ENCODE peak calls at places on chromosomes 13 and 19, in five cellular contexts. One of them, this sample, is unnamed.

GRCh38 chr19:42846597-42846996 is 32.9 kb downstream of the PSG1 start:
- DNase-seq in CD4-positive, alpha-beta memory T cell: no peak
- DNase-seq in testis: no peak
- DNase-seq in esophagus squamous epithelium: no peak
- DNase-seq in GM06990: no peak
- DNase-seq in this sample: no peak

GRCh38 chr13:20566424-20566916 is 487 bp upstream of the IFT88 start:
- DNase-seq in CD4-positive, alpha-beta memory T cell: no peak
- DNase-seq in testis: no peak
- DNase-seq in esophagus squamous epithelium: no peak
- DNase-seq in GM06990: no peak
- DNase-seq in this sample: no peak

GRCh38 chr13:20191902-20192469 is 752 bp downstream of the GJB2 start:
- DNase-seq in CD4-positive, alpha-beta memory T cell: no peak
- DNase-seq in testis: peak
- DNase-seq in esophagus squamous epithelium: no peak
- DNase-seq in GM06990: no peak
- DNase-seq in this sample: peak

GRCh38 chr13:111546921-111547675 is 226.7 kb downstream of the TEX29 start:
- DNase-seq in CD4-positive, alpha-beta memory T cell: no peak
- DNase-seq in testis: no peak
- DNase-seq in esophagus squamous epithelium: no peak
- DNase-seq in GM06990: no peak
- DNase-seq in this sample: no peak

GRCh38 chr13:74278901-74279300 is 144.7 kb upstream of the KLF12 start:
- DNase-seq in CD4-positive, alpha-beta memory T cell: no peak
- DNase-seq in testis: no peak
- DNase-seq in esophagus squamous epithelium: no peak
- DNase-seq in GM06990: no peak
- DNase-seq in this sample: no peak

GRCh38 chr19:41219924-41220567 is 1.0 kb downstream of the AXL start:
- DNase-seq in CD4-positive, alpha-beta memory T cell: no peak
- DNase-seq in testis: peak
- DNase-seq in esophagus squamous epithelium: no peak
- DNase-seq in GM06990: no peak
- DNase-seq in this sample: no peak

GRCh38 chr19:38375748-38376147 is 1.4 kb downstream of the PSMD8 start:
- DNase-seq in CD4-positive, alpha-beta memory T cell: no peak
- DNase-seq in testis: no peak
- DNase-seq in esophagus squamous epithelium: no peak
- DNase-seq in GM06990: no peak
- DNase-seq in this sample: no peak

GRCh38 chr13:44440046-44440608 is 66.5 kb downstream of the SERP2 start:
- DNase-seq in CD4-positive, alpha-beta memory T cell: no peak
- DNase-seq in testis: no peak
- DNase-seq in esophagus squamous epithelium: no peak
- DNase-seq in GM06990: no peak
- DNase-seq in this sample: no peak

GRCh38 chr13:28641600-28641926 is 17.4 kb upstream of the POMP start:
- DNase-seq in CD4-positive, alpha-beta memory T cell: no peak
- DNase-seq in testis: no peak
- DNase-seq in esophagus squamous epithelium: no peak
- DNase-seq in GM06990: peak
- DNase-seq in this sample: peak

GRCh38 chr13:60226507-60226906 is 62.8 kb upstream of the DIAPH3 start:
- DNase-seq in CD4-positive, alpha-beta memory T cell: no peak
- DNase-seq in testis: peak
- DNase-seq in esophagus squamous epithelium: no peak
- DNase-seq in GM06990: no peak
- DNase-seq in this sample: peak

GRCh38 chr13:21326155-21327030 is 132.7 kb downstream of the ZDHHC20 start:
- DNase-seq in CD4-positive, alpha-beta memory T cell: no peak
- DNase-seq in testis: peak
- DNase-seq in esophagus squamous epithelium: no peak
- DNase-seq in GM06990: no peak
- DNase-seq in this sample: no peak

GRCh38 chr13:51767100-51767499 is 36.9 kb downstream of the DHRS12 start:
- DNase-seq in CD4-positive, alpha-beta memory T cell: no peak
- DNase-seq in testis: no peak
- DNase-seq in esophagus squamous epithelium: no peak
- DNase-seq in GM06990: no peak
- DNase-seq in this sample: no peak

GRCh38 chr13:108155185-108156106 is 59.9 kb downstream of the LIG4 start:
- DNase-seq in CD4-positive, alpha-beta memory T cell: peak
- DNase-seq in testis: peak
- DNase-seq in esophagus squamous epithelium: no peak
- DNase-seq in GM06990: no peak
- DNase-seq in this sample: peak

GRCh38 chr19:49690656-49691242 is at the start of gene CPT1C:
- DNase-seq in CD4-positive, alpha-beta memory T cell: peak
- DNase-seq in testis: peak
- DNase-seq in esophagus squamous epithelium: no peak
- DNase-seq in GM06990: no peak
- DNase-seq in this sample: no peak

GRCh38 chr19:10920781-10921180 is 7.7 kb downstream of the YIPF2 start:
- DNase-seq in CD4-positive, alpha-beta memory T cell: no peak
- DNase-seq in testis: no peak
- DNase-seq in esophagus squamous epithelium: no peak
- DNase-seq in GM06990: no peak
- DNase-seq in this sample: no peak

GRCh38 chr13:37747071-37747612 is 122.4 kb downstream of the TRPC4 start:
- DNase-seq in CD4-positive, alpha-beta memory T cell: no peak
- DNase-seq in testis: no peak
- DNase-seq in esophagus squamous epithelium: no peak
- DNase-seq in GM06990: no peak
- DNase-seq in this sample: no peak

GRCh38 chr13:85650613-85651012 is 148.6 kb downstream of the SLITRK6 start:
- DNase-seq in CD4-positive, alpha-beta memory T cell: no peak
- DNase-seq in testis: no peak
- DNase-seq in esophagus squamous epithelium: no peak
- DNase-seq in GM06990: no peak
- DNase-seq in this sample: no peak

GRCh38 chr13:36130542-36131214 is 504 bp downstream of the DCLK1 start:
- DNase-seq in CD4-positive, alpha-beta memory T cell: no peak
- DNase-seq in testis: peak
- DNase-seq in esophagus squamous epithelium: no peak
- DNase-seq in GM06990: no peak
- DNase-seq in this sample: no peak

GRCh38 chr13:113220141-113220598 is 10.8 kb downstream of the CUL4A start:
- DNase-seq in CD4-positive, alpha-beta memory T cell: no peak
- DNase-seq in testis: no peak
- DNase-seq in esophagus squamous epithelium: no peak
- DNase-seq in GM06990: no peak
- DNase-seq in this sample: no peak

GRCh38 chr13:40777166-40777956 is 6.4 kb upstream of the MRPS31 start:
- DNase-seq in CD4-positive, alpha-beta memory T cell: no peak
- DNase-seq in testis: peak
- DNase-seq in esophagus squamous epithelium: no peak
- DNase-seq in GM06990: peak
- DNase-seq in this sample: peak

GRCh38 chr13:40776232-40776631 is 5.2 kb upstream of the MRPS31 start:
- DNase-seq in CD4-positive, alpha-beta memory T cell: no peak
- DNase-seq in testis: no peak
- DNase-seq in esophagus squamous epithelium: no peak
- DNase-seq in GM06990: no peak
- DNase-seq in this sample: no peak

GRCh38 chr13:40777957-40778235 is 6.9 kb upstream of the MRPS31 start:
- DNase-seq in CD4-positive, alpha-beta memory T cell: no peak
- DNase-seq in testis: no peak
- DNase-seq in esophagus squamous epithelium: no peak
- DNase-seq in GM06990: no peak
- DNase-seq in this sample: no peak

GRCh38 chr13:40774672-40775071 is 3.7 kb upstream of the MRPS31 start:
- DNase-seq in CD4-positive, alpha-beta memory T cell: no peak
- DNase-seq in testis: no peak
- DNase-seq in esophagus squamous epithelium: no peak
- DNase-seq in GM06990: no peak
- DNase-seq in this sample: no peak

DNA sequence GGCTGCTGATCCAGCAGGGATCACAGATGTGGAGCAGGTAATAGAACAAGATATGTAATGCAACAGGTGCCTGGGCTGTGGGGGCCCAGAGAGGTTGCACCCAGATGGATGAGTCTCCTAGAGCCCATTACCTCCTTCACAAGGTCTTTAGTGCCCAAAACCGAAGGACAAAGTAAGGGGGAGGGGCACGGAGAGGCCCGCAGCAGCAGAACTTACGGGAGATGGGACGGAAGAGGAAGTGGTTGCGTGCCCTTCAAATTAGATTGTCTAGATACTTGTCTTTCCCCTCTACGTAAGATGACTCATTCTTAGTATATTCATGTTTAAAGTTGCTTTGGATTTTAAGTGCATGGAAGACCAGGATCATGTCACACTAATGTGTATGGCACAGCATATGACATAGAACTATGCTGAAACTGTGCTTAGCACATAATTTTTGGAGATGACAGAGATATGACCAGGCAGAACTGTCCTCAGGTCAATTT is 5.7 kb upstream of the MRPS31 start:
- DNase-seq in CD4-positive, alpha-beta memory T cell: peak
- DNase-seq in testis: no peak
- DNase-seq in esophagus squamous epithelium: peak
- DNase-seq in GM06990: peak
- DNase-seq in this sample: peak
- H3K4me3 ChIP-seq in CD4-positive, alpha-beta memory T cell: peak
- H3K4me3 ChIP-seq in testis: no peak
- H3K4me3 ChIP-seq in esophagus squamous epithelium: no peak
- H3K4me3 ChIP-seq in GM06990: no peak
- H3K4me3 ChIP-seq in this sample: no peak

GRCh38 chr13:99507054-99507453 is 5.8 kb downstream of the TM9SF2 start:
- DNase-seq in CD4-positive, alpha-beta memory T cell: no peak
- DNase-seq in testis: no peak
- DNase-seq in esophagus squamous epithelium: no peak
- DNase-seq in GM06990: no peak
- DNase-seq in this sample: no peak
- H3K4me3 ChIP-seq in CD4-positive, alpha-beta memory T cell: no peak
- H3K4me3 ChIP-seq in testis: no peak
- H3K4me3 ChIP-seq in esophagus squamous epithelium: no peak
- H3K4me3 ChIP-seq in GM06990: no peak
- H3K4me3 ChIP-seq in this sample: peak

GRCh38 chr19:6056801-6057650 is 53.3 kb downstream of the RFX2 start:
- DNase-seq in CD4-positive, alpha-beta memory T cell: no peak
- DNase-seq in testis: peak
- DNase-seq in esophagus squamous epithelium: no peak
- DNase-seq in GM06990: no peak
- DNase-seq in this sample: no peak

GRCh38 chr19:6055013-6055795 is 55.1 kb downstream of the RFX2 start:
- DNase-seq in CD4-positive, alpha-beta memory T cell: no peak
- DNase-seq in testis: peak
- DNase-seq in esophagus squamous epithelium: no peak
- DNase-seq in GM06990: no peak
- DNase-seq in this sample: no peak

GRCh38 chr19:6057651-6058365 is 52.5 kb downstream of the RFX2 start:
- DNase-seq in CD4-positive, alpha-beta memory T cell: no peak
- DNase-seq in testis: peak
- DNase-seq in esophagus squamous epithelium: no peak
- DNase-seq in GM06990: no peak
- DNase-seq in this sample: no peak

GRCh38 chr19:6058411-6059201 is 51.7 kb downstream of the RFX2 start:
- DNase-seq in CD4-positive, alpha-beta memory T cell: no peak
- DNase-seq in testis: peak
- DNase-seq in esophagus squamous epithelium: no peak
- DNase-seq in GM06990: no peak
- DNase-seq in this sample: no peak

DNA sequence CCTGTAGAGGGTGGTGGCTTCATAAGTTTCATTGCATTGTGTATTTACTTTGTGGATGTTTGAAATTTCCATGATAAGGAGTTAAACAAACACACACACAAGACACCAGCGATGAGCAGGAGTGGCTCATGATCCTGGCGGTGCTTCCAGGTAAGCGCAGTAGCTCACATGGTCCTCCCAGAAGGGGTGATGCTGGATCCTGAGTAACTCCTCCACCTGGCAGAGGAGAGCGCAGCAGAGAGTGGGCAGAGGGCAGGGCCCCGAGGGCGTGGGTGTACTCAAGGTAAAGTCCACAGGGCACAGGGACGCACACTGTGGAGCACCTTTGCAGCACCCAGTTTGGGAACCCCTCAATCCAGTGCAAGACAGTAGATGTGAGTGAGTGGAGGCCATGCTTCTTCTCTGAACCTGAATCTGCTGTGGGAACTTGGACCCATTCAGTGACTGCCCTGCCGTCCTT is 54.0 kb downstream of the RFX2 start:
- DNase-seq in CD4-positive, alpha-beta memory T cell: no peak
- DNase-seq in testis: no peak
- DNase-seq in esophagus squamous epithelium: no peak
- DNase-seq in GM06990: no peak
- DNase-seq in this sample: no peak
- H3K4me3 ChIP-seq in CD4-positive, alpha-beta memory T cell: no peak
- H3K4me3 ChIP-seq in testis: no peak
- H3K4me3 ChIP-seq in esophagus squamous epithelium: peak
- H3K4me3 ChIP-seq in GM06990: no peak
- H3K4me3 ChIP-seq in this sample: no peak

GRCh38 chr19:1395194-1396018 is 5.9 kb downstream of the GAMT start:
- DNase-seq in CD4-positive, alpha-beta memory T cell: no peak
- DNase-seq in testis: no peak
- DNase-seq in esophagus squamous epithelium: no peak
- DNase-seq in GM06990: no peak
- DNase-seq in this sample: no peak

GRCh38 chr19:1397838-1398237 is 3.5 kb downstream of the GAMT start:
- DNase-seq in CD4-positive, alpha-beta memory T cell: no peak
- DNase-seq in testis: no peak
- DNase-seq in esophagus squamous epithelium: no peak
- DNase-seq in GM06990: no peak
- DNase-seq in this sample: no peak

GRCh38 chr19:1396768-1397679 is 4.3 kb downstream of the GAMT start:
- DNase-seq in CD4-positive, alpha-beta memory T cell: no peak
- DNase-seq in testis: no peak
- DNase-seq in esophagus squamous epithelium: no peak
- DNase-seq in GM06990: no peak
- DNase-seq in this sample: no peak

GRCh38 chr19:1394252-1395193 is 6.8 kb downstream of the GAMT start:
- DNase-seq in CD4-positive, alpha-beta memory T cell: no peak
- DNase-seq in testis: no peak
- DNase-seq in esophagus squamous epithelium: no peak
- DNase-seq in GM06990: no peak
- DNase-seq in this sample: no peak

DNA sequence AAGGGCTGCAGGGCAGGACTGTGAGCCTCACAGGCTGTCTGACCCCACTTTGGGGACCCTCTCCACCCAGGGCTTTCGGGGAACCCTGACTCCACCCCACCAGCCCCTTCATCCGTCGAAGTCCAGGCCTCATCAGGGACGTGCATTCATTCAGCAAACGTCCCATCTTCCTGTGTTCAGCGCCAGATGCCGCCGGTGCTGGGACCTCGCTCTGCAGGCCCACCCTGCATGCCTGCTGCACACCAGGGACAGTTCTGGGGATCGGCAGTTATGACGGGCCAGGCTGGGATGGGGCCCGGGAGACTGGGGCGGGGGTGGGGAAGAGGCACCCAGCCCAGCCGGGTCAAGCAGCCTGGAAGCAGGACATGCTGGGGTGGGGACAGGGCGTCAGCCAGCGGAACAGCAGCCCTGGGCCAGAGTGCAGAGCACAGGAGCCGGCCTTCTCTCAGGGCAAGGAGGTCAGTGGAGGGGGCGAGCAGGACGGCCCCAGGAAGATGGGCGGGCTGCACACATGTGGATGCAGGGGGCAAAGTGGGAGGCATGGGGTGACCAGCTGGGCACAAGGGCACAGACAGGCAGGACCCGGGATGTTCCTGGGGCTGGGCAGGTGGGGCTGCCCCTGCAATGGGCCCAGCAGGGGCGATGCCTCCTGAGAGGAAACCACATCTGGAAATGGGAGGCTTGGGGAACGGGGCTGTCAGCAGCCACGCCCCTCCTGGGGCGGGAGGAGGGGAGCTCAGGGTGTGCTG is 5.1 kb downstream of the GAMT start:
- DNase-seq in CD4-positive, alpha-beta memory T cell: no peak
- DNase-seq in testis: no peak
- DNase-seq in esophagus squamous epithelium: no peak
- DNase-seq in GM06990: no peak
- DNase-seq in this sample: no peak
- H3K4me3 ChIP-seq in CD4-positive, alpha-beta memory T cell: no peak
- H3K4me3 ChIP-seq in testis: no peak
- H3K4me3 ChIP-seq in esophagus squamous epithelium: no peak
- H3K4me3 ChIP-seq in GM06990: no peak
- H3K4me3 ChIP-seq in this sample: no peak